ENCODE peak calls at places on chromosomes 6 and 20, in ten cellular contexts. U, C, J, G, F, E, B, W, N and I are unnamed samples.
A peak's percentile ranks its signal among the peaks of the same experiment; 100 is the strongest.

GRCh38 chr6:128131566-128131965 is 230.7 kb upstream of the THEMIS start:
- DNase-seq in W (no peak), N (peak; percentile 57), F (no peak), G (no peak), B (no peak), U (no peak), J (no peak), E (no peak), C (no peak), I (no peak)

GRCh38 chr6:142624978-142625715 is 319.8 kb downstream of the HIVEP2 start:
- DNase-seq in W (no peak), G (no peak), N (no peak), U (no peak), F (no peak), B (no peak), C (no peak), J (no peak), E (no peak), I (no peak)

GRCh38 chr6:138104618-138105213 is 2.5 kb downstream of the PERP start:
- DNase-seq in J (no peak), U (no peak), F (no peak), N (no peak), W (no peak), E (no peak), G (no peak), C (no peak), B (no peak), I (no peak)

GRCh38 chr20:57426831-57427230 is 35.6 kb downstream of the RBM38 start:
- DNase-seq in E (no peak), F (no peak), J (peak; percentile 32), G (no peak), B (no peak), C (no peak), U (no peak), W (no peak), N (no peak), I (no peak)

GRCh38 chr6:113842165-113842564 is 15.0 kb upstream of the MARCKS start:
- DNase-seq in N (peak; percentile 84), U (no peak), F (no peak), E (no peak), W (no peak), C (no peak), G (no peak), B (no peak), J (no peak), I (no peak)

GRCh38 chr20:23205221-23205620 is 119.1 kb upstream of the CD93 start:
- DNase-seq in G (no peak), N (no peak), B (no peak), J (no peak), U (no peak), W (no peak), F (no peak), E (peak; percentile 45), C (no peak), I (no peak)

GRCh38 chr20:3233131-3233990 is 5.6 kb downstream of the SLC4A11 start:
- DNase-seq in J (no peak), G (no peak), W (no peak), F (no peak), C (no peak), B (no peak), U (no peak), N (no peak), E (no peak), I (no peak)

GRCh38 chr6:106844930-106845329 is 129.6 kb downstream of the CD24 start:
- DNase-seq in N (no peak), W (no peak), J (no peak), U (no peak), B (no peak), G (no peak), F (peak; percentile 62), C (no peak), E (no peak), I (no peak)

GRCh38 chr20:44215125-44215524 is 4.6 kb upstream of the OSER1 start:
- DNase-seq in J (peak; percentile 67), W (peak; percentile 65), E (peak; percentile 75), F (peak; percentile 60), B (peak; percentile 72), N (peak; percentile 66), U (peak; percentile 26), C (peak; percentile 69), G (peak; percentile 76), I (peak; percentile 68)

GRCh38 chr6:22568854-22569253 is 512 bp upstream of the HDGFL1 start:
- DNase-seq in G (no peak), W (no peak), C (no peak), U (no peak), N (no peak), F (no peak), B (no peak), J (no peak), E (no peak), I (no peak)

GRCh38 chr6:69917834-69918233 is 51.5 kb downstream of the COL19A1 start:
- DNase-seq in N (peak; percentile 81), E (no peak), F (peak; percentile 3), W (no peak), C (no peak), J (no peak), B (peak; percentile 40), G (no peak), U (no peak), I (no peak)

GRCh38 chr6:162358625-162359024 is 368.9 kb downstream of the PRKN start:
- DNase-seq in J (no peak), N (no peak), C (no peak), B (no peak), W (no peak), G (no peak), F (no peak), E (no peak), U (no peak), I (no peak)

GRCh38 chr6:82906951-82907350 is 158.7 kb downstream of the UBE3D start:
- DNase-seq in N (peak; percentile 68), C (no peak), G (no peak), E (no peak), F (no peak), W (peak; percentile 12), U (no peak), J (no peak), B (no peak), I (no peak)

GRCh38 chr20:51371720-51372119 is 170.8 kb downstream of the NFATC2 start:
- DNase-seq in F (no peak), J (no peak), C (no peak), G (no peak), W (no peak), B (no peak), U (no peak), N (no peak), E (no peak), I (no peak)

GRCh38 chr20:61805781-61806180 is 259.9 kb downstream of the TAF4 start:
- DNase-seq in F (no peak), N (no peak), G (no peak), W (no peak), E (no peak), C (no peak), B (no peak), U (no peak), J (peak; percentile 12), I (no peak)

GRCh38 chr6:142800240-142800639 is 144.7 kb downstream of the HIVEP2 start:
- DNase-seq in F (no peak), J (no peak), C (no peak), N (no peak), W (no peak), G (no peak), B (no peak), U (no peak), E (no peak), I (no peak)

GRCh38 chr6:34066772-34067770 is 78.8 kb downstream of the GRM4 start:
- DNase-seq in J (no peak), E (no peak), N (no peak), G (no peak), U (no peak), C (no peak), B (no peak), W (no peak), F (no peak), I (no peak)

GRCh38 chr20:40438161-40438835 is 250.7 kb downstream of the MAFB start:
- DNase-seq in F (no peak), B (no peak), W (no peak), G (no peak), N (no peak), E (no peak), J (no peak), U (no peak), C (no peak), I (no peak)

GRCh38 chr6:128276311-128276710 is 244.1 kb downstream of the PTPRK start:
- DNase-seq in B (no peak), C (no peak), N (no peak), E (no peak), J (no peak), F (no peak), U (no peak), G (no peak), W (no peak), I (no peak)

GRCh38 chr6:18491303-18492090 is 104.3 kb downstream of the RNF144B start:
- DNase-seq in B (no peak), J (no peak), W (peak; percentile 33), G (no peak), N (peak; percentile 69), F (no peak), U (no peak), C (no peak), E (no peak), I (no peak)

GRCh38 chr20:4951299-4951698 is 50.0 kb downstream of the SLC23A2 start:
- DNase-seq in U (no peak), F (no peak), C (no peak), N (peak; percentile 88), J (no peak), B (no peak), E (no peak), G (no peak), W (peak; percentile 59), I (no peak)

GRCh38 chr6:156848123-156848522 is 70.9 kb downstream of the ARID1B start:
- DNase-seq in F (no peak), C (no peak), E (no peak), G (no peak), J (no peak), B (no peak), U (no peak), N (peak; percentile 19), W (no peak), I (no peak)

GRCh38 chr6:166743415-166743814 is 116.4 kb upstream of the RPS6KA2 start:
- DNase-seq in W (no peak), F (no peak), J (no peak), G (no peak), U (no peak), E (no peak), N (no peak), B (no peak), C (no peak), I (no peak)

GRCh38 chr6:22145823-22146379 is 150.9 kb downstream of the PRL start:
- DNase-seq in F (no peak), C (no peak), E (no peak), U (peak; percentile 57), J (peak; percentile 19), W (no peak), N (peak; percentile 79), B (no peak), G (peak; percentile 24), I (no peak)

GRCh38 chr6:158405933-158406332 is 93.7 kb downstream of the TULP4 start:
- DNase-seq in C (no peak), W (no peak), B (no peak), J (no peak), N (no peak), F (no peak), U (no peak), G (no peak), E (no peak), I (no peak)

GRCh38 chr6:11500008-11500407 is 37.5 kb upstream of the TMEM170B start:
- DNase-seq in E (no peak), W (no peak), B (no peak), C (no peak), J (no peak), U (no peak), G (no peak), N (peak; percentile 84), F (no peak), I (no peak)

GRCh38 chr20:36493801-36494114 is 47.6 kb upstream of the MYL9 start:
- DNase-seq in J (peak; percentile 70), E (peak; percentile 23), B (no peak), F (no peak), G (no peak), U (no peak), W (no peak), C (peak; percentile 62), N (peak; percentile 89), I (peak; percentile 56)

GRCh38 chr20:53828673-53829085 is 235.0 kb upstream of the ZNF217 start:
- DNase-seq in N (peak; percentile 93), B (no peak), C (no peak), U (no peak), F (no peak), E (peak; percentile 26), W (peak; percentile 49), J (no peak), G (no peak), I (no peak)